ENCODE peak calls at places on chromosomes 13 and 19, in four cellular contexts. W, M, Z and I are unnamed samples.

GRCh38 chr13:29914591-29914990 is 64.2 kb upstream of the UBL3 start:
- DNase-seq in W (no peak), M (no peak), Z (no peak), I (no peak)

GRCh38 chr13:46490129-46490528 is 62.8 kb upstream of the LRCH1 start:
- DNase-seq in W (no peak), M (no peak), Z (no peak), I (no peak)

GRCh38 chr19:43763473-43763939 is 8.7 kb upstream of the SMG9 start:
- DNase-seq in W (no peak), M (no peak), Z (peak; percentile 35), I (peak; percentile 46)

GRCh38 chr13:99896712-99897440 is 74.7 kb downstream of the ZIC5 start:
- DNase-seq in W (no peak), M (no peak), Z (no peak), I (no peak)

GRCh38 chr13:85413664-85414063 is 385.6 kb downstream of the SLITRK6 start:
- DNase-seq in W (no peak), M (no peak), Z (peak; percentile 18), I (no peak)

GRCh38 chr13:107035778-107036177 is 467.8 kb upstream of the ARGLU1 start:
- DNase-seq in W (peak; percentile 75), M (no peak), Z (peak; percentile 80), I (no peak)

GRCh38 chr19:1967087-1967608 is 26.2 kb downstream of the CSNK1G2 start:
- DNase-seq in W (no peak), M (no peak), Z (no peak), I (no peak)

GRCh38 chr13:36530050-36530789 is 97.9 kb downstream of the CCNA1 start:
- DNase-seq in W (no peak), M (no peak), Z (peak; percentile 19), I (peak; percentile 63)

GRCh38 chr13:32840840-32841713 is 175.1 kb upstream of the KL start:
- DNase-seq in W (no peak), M (no peak), Z (no peak), I (no peak)

GRCh38 chr13:101144808-101145419 is 271.4 kb downstream of the NALCN start:
- DNase-seq in W (peak; percentile 78), M (peak; percentile 77), Z (peak; percentile 89), I (peak; percentile 58)

GRCh38 chr13:72652681-72653080 is 74.7 kb downstream of the MZT1 start:
- DNase-seq in W (no peak), M (no peak), Z (no peak), I (peak; percentile 63)

GRCh38 chr13:98897706-98898105 is 80.2 kb downstream of the DOCK9 start:
- DNase-seq in W (no peak), M (no peak), Z (no peak), I (no peak)

GRCh38 chr13:45545686-45546409 is 69.7 kb downstream of the ERICH6B start:
- DNase-seq in W (no peak), M (no peak), Z (no peak), I (no peak)

GRCh38 chr19:17495639-17496265 is 15.7 kb upstream of the PGLS start:
- DNase-seq in W (no peak), M (no peak), Z (no peak), I (no peak)

GRCh38 chr19:35509861-35510625 is 3.4 kb downstream of the DMKN start:
- DNase-seq in W (peak; percentile 22), M (peak; percentile 93), Z (peak; percentile 82), I (peak; percentile 69)
- H3K27me3 ChIP-seq in W (peaks cover 31% of the 10 kb centered on the region), M (peaks cover 5% of the 10 kb centered on the region), Z (peaks cover 14% of the 10 kb centered on the region), I (no peaks in the 10 kb centered on the region)

GRCh38 chr19:51754770-51755169 is 3.1 kb upstream of the FPR1 start:
- DNase-seq in W (no peak), M (no peak), Z (no peak), I (no peak)
- H3K36me3 ChIP-seq in W (no peaks in the 10 kb centered on the region), M (no peaks in the 10 kb centered on the region), Z (no peaks in the 10 kb centered on the region), I (no peaks in the 10 kb centered on the region)

GRCh38 chr19:53311044-53311443 is 22.5 kb upstream of the ZNF845 start:
- DNase-seq in W (no peak), M (no peak), Z (no peak), I (no peak)

GRCh38 chr19:53311897-53312296 is 21.7 kb upstream of the ZNF845 start:
- DNase-seq in W (no peak), M (no peak), Z (no peak), I (no peak)

DNA sequence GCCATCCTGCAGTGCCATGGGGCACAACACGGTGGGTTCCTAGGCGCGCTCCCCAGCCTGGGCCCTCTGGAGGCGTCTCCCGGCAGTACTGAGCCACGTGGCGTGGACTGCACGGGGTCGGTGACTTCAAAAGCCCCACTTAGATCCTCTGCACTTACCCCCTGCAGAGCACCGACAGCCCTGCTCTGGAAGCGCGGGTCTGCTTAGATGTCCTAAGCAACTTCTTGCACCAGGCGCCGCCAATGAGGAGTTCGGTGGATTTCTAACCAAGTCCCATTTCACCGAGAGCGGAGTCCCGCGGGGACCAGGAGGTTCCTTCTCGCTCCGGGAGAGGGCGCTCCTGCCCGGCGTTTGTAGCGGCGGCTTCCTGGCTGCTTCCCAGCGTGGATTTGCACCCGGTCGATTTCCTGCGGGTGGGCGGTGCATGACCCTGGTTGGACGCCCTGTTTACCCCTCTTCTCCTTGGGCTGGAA is 25.2 kb upstream of the ZNF845 start:
- DNase-seq in W (peak; percentile 9), M (peak; percentile 66), Z (peak; percentile 48), I (no peak)
- H3K4me3 ChIP-seq in W (no peak overlapping the region), M (no peak overlapping the region), Z (peak overlapping the region; percentile 36), I (no peak overlapping the region)

GRCh38 chr13:112067871-112068305 is 939 bp downstream of the SOX1 start:
- DNase-seq in W (no peak), M (peak; percentile 34), Z (no peak), I (no peak)

GRCh38 chr13:112068531-112069062 is 1.6 kb downstream of the SOX1 start:
- DNase-seq in W (no peak), M (no peak), Z (no peak), I (no peak)

GRCh38 chr13:112069727-112070300 is 2.9 kb downstream of the SOX1 start:
- DNase-seq in W (no peak), M (no peak), Z (no peak), I (no peak)

GRCh38 chr13:112067121-112067741 is at the start of gene SOX1:
- DNase-seq in W (no peak), M (peak; percentile 43), Z (no peak), I (no peak)

GRCh38 chr13:112069063-112069726 is 2.2 kb downstream of the SOX1 start:
- DNase-seq in W (no peak), M (no peak), Z (no peak), I (no peak)
- H3K27me3 ChIP-seq in W (peaks cover 36% of the 10 kb centered on the region), M (peaks cover 100% of the 10 kb centered on the region), Z (peaks cover 61% of the 10 kb centered on the region), I (peaks cover 32% of the 10 kb centered on the region)

GRCh38 chr13:50078512-50079277 is 63.5 kb downstream of the KCNRG start:
- DNase-seq in W (peak; percentile 14), M (no peak), Z (no peak), I (no peak)

GRCh38 chr13:50080856-50081105 is 65.5 kb downstream of the KCNRG start:
- DNase-seq in W (peak; percentile 47), M (no peak), Z (peak; percentile 72), I (peak; percentile 21)

GRCh38 chr13:50079278-50080157 is 64.3 kb downstream of the KCNRG start:
- DNase-seq in W (peak; percentile 33), M (no peak), Z (peak; percentile 20), I (peak; percentile 17)

GRCh38 chr13:50081106-50081898 is 66.1 kb downstream of the KCNRG start:
- DNase-seq in W (no peak), M (peak; percentile 76), Z (peak; percentile 60), I (peak; percentile 18)

GRCh38 chr13:50080158-50080855 is 65.1 kb downstream of the KCNRG start:
- DNase-seq in W (peak; percentile 65), M (peak; percentile 36), Z (peak; percentile 71), I (peak; percentile 33)
- H3K36me3 ChIP-seq in W (no peaks in the 10 kb centered on the region), M (no peaks in the 10 kb centered on the region), Z (no peaks in the 10 kb centered on the region), I (no peaks in the 10 kb centered on the region)

GRCh38 chr13:113819341-113819730 is 44.5 kb downstream of the GAS6 start:
- DNase-seq in W (no peak), M (no peak), Z (no peak), I (no peak)

GRCh38 chr13:113818700-113819295 is 45.1 kb downstream of the GAS6 start:
- DNase-seq in W (no peak), M (no peak), Z (no peak), I (no peak)

GRCh38 chr13:113821847-113822246 is 42.0 kb downstream of the GAS6 start:
- DNase-seq in W (no peak), M (no peak), Z (no peak), I (no peak)

GRCh38 chr13:113820813-113821651 is 42.8 kb downstream of the GAS6 start:
- DNase-seq in W (peak; percentile 98), M (no peak), Z (peak; percentile 95), I (peak; percentile 82)

DNA sequence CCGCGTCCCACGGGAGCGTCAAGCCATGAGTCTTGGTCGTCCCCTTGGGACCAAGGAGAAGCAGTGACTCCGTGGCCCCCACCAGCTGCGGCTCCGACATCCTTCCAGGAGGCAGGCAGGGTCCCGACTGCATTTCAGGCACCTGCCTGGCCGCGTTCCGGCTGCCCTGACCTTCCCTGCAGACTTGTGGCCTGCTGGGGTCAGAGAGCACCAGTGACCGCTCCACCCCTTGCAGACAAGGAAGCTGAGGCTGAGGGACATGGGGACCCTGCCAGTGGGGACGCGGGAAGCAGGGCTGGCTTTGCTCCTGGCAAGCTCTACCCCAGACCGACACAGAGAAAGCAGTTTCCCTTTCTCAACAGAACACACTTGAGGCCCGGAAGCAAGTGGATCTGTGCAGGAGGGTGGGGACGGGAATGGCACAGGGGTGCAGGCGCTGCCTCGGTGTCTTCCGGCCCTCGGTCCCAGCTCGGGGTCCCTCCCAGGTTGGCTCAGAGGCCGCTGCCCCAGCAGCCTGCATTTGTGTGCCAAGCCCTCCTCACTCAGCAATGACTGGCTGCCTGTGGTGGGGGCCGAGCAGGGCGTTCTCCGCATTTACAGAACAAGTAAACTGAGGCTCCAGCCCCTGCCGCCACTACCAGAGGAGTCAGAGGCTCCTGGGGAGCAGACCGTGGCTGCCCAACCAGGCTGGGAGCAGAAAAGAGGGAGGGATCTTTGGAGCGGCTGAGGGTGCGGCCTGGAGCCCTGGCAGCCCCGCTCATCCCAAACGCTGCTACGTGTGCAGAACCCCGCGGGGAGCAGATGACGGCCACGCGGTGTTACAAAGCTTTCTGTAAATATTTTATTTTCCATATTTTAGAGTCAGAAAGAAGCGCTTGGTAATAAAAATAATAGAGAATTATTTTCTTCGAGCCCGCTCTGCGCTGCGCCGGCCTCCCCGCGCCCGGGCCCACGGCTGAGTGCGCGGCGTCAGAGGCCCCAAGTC is 43.9 kb downstream of the GAS6 start:
- DNase-seq in W (peak; percentile 25), M (no peak), Z (no peak), I (no peak)
- H3K4me3 ChIP-seq in W (no peak overlapping the region), M (no peak overlapping the region), Z (peak overlapping the region; percentile 48), I (no peak overlapping the region)

DNA sequence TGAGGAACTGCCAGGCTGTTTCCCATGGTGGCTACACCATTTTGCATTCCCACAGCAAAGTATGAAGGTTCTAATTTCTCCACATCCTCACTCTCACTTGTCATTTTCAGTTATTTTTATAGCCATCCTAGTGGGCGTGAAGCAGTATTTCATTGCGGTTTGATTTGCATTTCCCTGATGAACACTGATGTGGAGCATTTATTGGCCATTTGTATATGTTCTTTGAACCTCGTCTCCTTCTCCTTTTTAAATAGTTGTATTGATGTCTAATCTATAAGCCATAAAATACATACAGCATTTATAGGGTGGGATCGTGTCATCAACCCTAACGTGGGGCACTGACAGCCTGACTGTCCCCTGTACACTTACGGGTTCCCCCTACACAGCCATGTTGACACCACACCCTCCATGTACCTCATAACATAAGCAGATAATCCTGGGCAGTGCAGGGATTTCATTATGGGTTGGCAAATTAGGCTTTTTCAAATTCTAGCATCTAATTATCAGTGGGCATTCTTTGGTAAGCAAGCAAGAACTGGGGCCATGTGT is 11.5 kb upstream of the ZBTB45 start:
- DNase-seq in W (no peak), M (no peak), Z (no peak), I (no peak)
- H3K27me3 ChIP-seq in W (peaks cover 23% of the 10 kb centered on the region), M (no peaks in the 10 kb centered on the region), Z (peaks cover 35% of the 10 kb centered on the region), I (no peaks in the 10 kb centered on the region)